ENCODE peak calls at places on chromosomes 3 and 15, in five cellular contexts. D is activated T-cell treated with anti-CD3 and anti-CD28 coated beads, Interleukin-2, amount 50 U/mL, for 1 hour; C is trophoblast cell; N is heart right ventricle; R is GM12864. M is an unnamed sample.

GRCh38 chr15:70604671-70605070 is 158.7 kb downstream of the UACA start:
- DNase-seq in D (no peak), C (no peak), N (no peak), R (no peak), M (no peak)

GRCh38 chr3:149203758-149204157 is 17.9 kb downstream of the CP start:
- DNase-seq in D (no peak), C (no peak), N (no peak), R (peak; percentile 49), M (no peak)

GRCh38 chr3:56955551-56956131 is 104.8 kb upstream of the SPATA12 start:
- DNase-seq in D (no peak), C (no peak), N (no peak), R (no peak), M (peak; percentile 26)

GRCh38 chr15:82129769-82130168 is 84.0 kb upstream of the MEX3B start:
- DNase-seq in D (no peak), C (no peak), N (no peak), R (no peak), M (peak; percentile 92)

GRCh38 chr15:31304736-31305365 is 21.8 kb upstream of the KLF13 start:
- DNase-seq in D (no peak), C (no peak), N (no peak), R (no peak), M (no peak)

GRCh38 chr3:17373304-17373703 is 369.1 kb downstream of the TBC1D5 start:
- DNase-seq in D (no peak), C (no peak), N (no peak), R (no peak), M (no peak)

GRCh38 chr3:4322635-4323034 is 19.5 kb downstream of the SETMAR start:
- DNase-seq in D (no peak), C (no peak), N (no peak), R (no peak), M (peak; percentile 95)

GRCh38 chr15:32802296-32802936 is 84.6 kb downstream of the GREM1 start:
- DNase-seq in D (no peak), C (no peak), N (no peak), R (no peak), M (peak; percentile 92)

GRCh38 chr3:60290093-60290492 is 961.2 kb downstream of the FHIT start:
- DNase-seq in D (no peak), C (no peak), N (no peak), R (no peak), M (no peak)

GRCh38 chr3:65616563-65616962 is 422.2 kb downstream of the MAGI1 start:
- DNase-seq in D (no peak), C (peak; percentile 64), N (no peak), R (no peak), M (no peak)

GRCh38 chr15:55873024-55873745 is 120.2 kb downstream of the NEDD4 start:
- DNase-seq in D (no peak), C (no peak), N (no peak), R (no peak), M (no peak)

GRCh38 chr3:53645754-53646153 is 151.3 kb downstream of the CACNA1D start:
- DNase-seq in D (no peak), C (no peak), N (no peak), R (no peak), M (no peak)

GRCh38 chr15:59925123-59925522 is 79.0 kb upstream of the FOXB1 start:
- DNase-seq in D (no peak), C (no peak), N (no peak), R (no peak), M (no peak)

GRCh38 chr3:155782390-155782953 is 23.6 kb downstream of the C3orf33 start:
- DNase-seq in D (no peak), C (no peak), N (no peak), R (no peak), M (no peak)

GRCh38 chr15:41794081-41794480 is 19.8 kb downstream of the MAPKBP1 start:
- DNase-seq in D (no peak), C (peak; percentile 57), N (no peak), R (no peak), M (peak; percentile 50)

GRCh38 chr3:116392291-116392690 is 53.0 kb downstream of the LSAMP start:
- DNase-seq in D (no peak), C (no peak), N (peak; percentile 4), R (no peak), M (no peak)

GRCh38 chr3:71421820-71422566 is 161.5 kb downstream of the FOXP1 start:
- DNase-seq in D (peak; percentile 40), C (no peak), N (no peak), R (peak; percentile 40), M (no peak)

GRCh38 chr3:193853511-193854219 is 260.7 kb downstream of the OPA1 start:
- DNase-seq in D (no peak), C (no peak), N (no peak), R (no peak), M (no peak)